ENCODE peak calls at places on chromosomes 13 and 19, in six cellular contexts. One of them, this sample, is unnamed.

GRCh38 chr13:109203587-109203986 is 574.2 kb downstream of the MYO16 start:
- DNase-seq in brain microvascular endothelial cell: no peak
- DNase-seq in cardiac muscle cell: no peak
- DNase-seq in CD4-positive, alpha-beta T cell: no peak
- DNase-seq in hepatocyte: no peak
- DNase-seq in H9: no peak
- DNase-seq in this sample: no peak

GRCh38 chr13:31424130-31424729 is 224.5 kb downstream of the B3GLCT start:
- DNase-seq in cardiac muscle cell: peak
- DNase-seq in brain microvascular endothelial cell: peak
- DNase-seq in CD4-positive, alpha-beta T cell: peak
- DNase-seq in hepatocyte: peak
- DNase-seq in H9: peak
- DNase-seq in this sample: peak

GRCh38 chr19:38727868-38728660 is 16.2 kb downstream of the CAPN12 start:
- DNase-seq in cardiac muscle cell: no peak
- DNase-seq in CD4-positive, alpha-beta T cell: no peak
- DNase-seq in brain microvascular endothelial cell: peak
- DNase-seq in hepatocyte: peak
- DNase-seq in H9: no peak
- DNase-seq in this sample: no peak

GRCh38 chr13:30339721-30340366 is 32.5 kb upstream of the KATNAL1 start:
- DNase-seq in hepatocyte: no peak
- DNase-seq in H9: no peak
- DNase-seq in CD4-positive, alpha-beta T cell: no peak
- DNase-seq in cardiac muscle cell: no peak
- DNase-seq in brain microvascular endothelial cell: no peak
- DNase-seq in this sample: no peak

GRCh38 chr19:5430237-5430636 is 25.0 kb upstream of the ZNRF4 start:
- DNase-seq in H9: peak
- DNase-seq in hepatocyte: no peak
- DNase-seq in brain microvascular endothelial cell: no peak
- DNase-seq in cardiac muscle cell: no peak
- DNase-seq in CD4-positive, alpha-beta T cell: no peak
- DNase-seq in this sample: peak

GRCh38 chr13:43905435-43906031 is 25.8 kb downstream of the LACC1 start:
- DNase-seq in CD4-positive, alpha-beta T cell: peak
- DNase-seq in H9: no peak
- DNase-seq in brain microvascular endothelial cell: peak
- DNase-seq in cardiac muscle cell: peak
- DNase-seq in hepatocyte: peak
- DNase-seq in this sample: peak

GRCh38 chr13:25752957-25753540 is 298.8 kb downstream of the SHISA2 start:
- DNase-seq in CD4-positive, alpha-beta T cell: no peak
- DNase-seq in brain microvascular endothelial cell: peak
- DNase-seq in cardiac muscle cell: no peak
- DNase-seq in H9: no peak
- DNase-seq in hepatocyte: peak
- DNase-seq in this sample: no peak

GRCh38 chr13:37747071-37747612 is 122.4 kb downstream of the TRPC4 start:
- DNase-seq in hepatocyte: peak
- DNase-seq in cardiac muscle cell: no peak
- DNase-seq in brain microvascular endothelial cell: peak
- DNase-seq in CD4-positive, alpha-beta T cell: no peak
- DNase-seq in H9: no peak
- DNase-seq in this sample: no peak

GRCh38 chr13:73215807-73216206 is 157.0 kb downstream of the KLF5 start:
- DNase-seq in hepatocyte: no peak
- DNase-seq in cardiac muscle cell: no peak
- DNase-seq in H9: no peak
- DNase-seq in CD4-positive, alpha-beta T cell: no peak
- DNase-seq in brain microvascular endothelial cell: peak
- DNase-seq in this sample: no peak

GRCh38 chr19:1651548-1652394 is 644 bp downstream of the TCF3 start:
- DNase-seq in cardiac muscle cell: peak
- DNase-seq in brain microvascular endothelial cell: no peak
- DNase-seq in hepatocyte: peak
- DNase-seq in H9: no peak
- DNase-seq in CD4-positive, alpha-beta T cell: peak
- DNase-seq in this sample: peak

DNA sequence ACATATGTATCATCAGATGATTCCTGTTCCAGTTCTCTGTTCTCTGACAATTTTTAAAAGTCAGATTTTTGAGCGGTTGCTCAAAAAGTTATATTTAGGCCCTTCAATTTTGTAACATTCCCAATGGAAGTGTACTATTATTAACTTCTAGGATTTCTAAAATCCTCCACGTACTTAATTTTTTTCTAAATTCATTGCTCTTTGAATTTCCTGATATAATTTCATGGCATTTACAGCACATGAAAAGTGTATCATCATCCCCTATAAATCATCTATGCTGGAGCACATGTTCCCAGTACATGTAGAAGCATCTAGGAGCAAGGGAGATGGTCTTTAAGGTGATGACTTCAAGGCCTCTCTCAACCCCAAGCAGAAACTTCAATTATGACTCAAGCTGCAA is 392.9 kb upstream of the MIR17HG start:
- DNase-seq in hepatocyte: no peak
- DNase-seq in CD4-positive, alpha-beta T cell: no peak
- DNase-seq in brain microvascular endothelial cell: no peak
- DNase-seq in cardiac muscle cell: no peak
- DNase-seq in H9: no peak
- DNase-seq in this sample: no peak
- H3K27ac ChIP-seq in hepatocyte: no peak
- H3K27ac ChIP-seq in CD4-positive, alpha-beta T cell: no peak
- H3K27ac ChIP-seq in brain microvascular endothelial cell: no peak
- H3K27ac ChIP-seq in cardiac muscle cell: no peak
- H3K27ac ChIP-seq in H9: no peak
- H3K27ac ChIP-seq in this sample: no peak

GRCh38 chr13:34201050-34201913 is 383.3 kb downstream of the RFC3 start:
- DNase-seq in brain microvascular endothelial cell: peak
- DNase-seq in cardiac muscle cell: no peak
- DNase-seq in CD4-positive, alpha-beta T cell: no peak
- DNase-seq in H9: no peak
- DNase-seq in hepatocyte: peak
- DNase-seq in this sample: no peak
- H3K27ac ChIP-seq in brain microvascular endothelial cell: no peak
- H3K27ac ChIP-seq in cardiac muscle cell: no peak
- H3K27ac ChIP-seq in CD4-positive, alpha-beta T cell: no peak
- H3K27ac ChIP-seq in H9: no peak
- H3K27ac ChIP-seq in hepatocyte: peak
- H3K27ac ChIP-seq in this sample: no peak

GRCh38 chr19:40642062-40642706 is 41.0 kb downstream of the LTBP4 start:
- DNase-seq in cardiac muscle cell: no peak
- DNase-seq in brain microvascular endothelial cell: no peak
- DNase-seq in hepatocyte: no peak
- DNase-seq in CD4-positive, alpha-beta T cell: no peak
- DNase-seq in H9: no peak
- DNase-seq in this sample: no peak
- H3K27ac ChIP-seq in cardiac muscle cell: no peak
- H3K27ac ChIP-seq in brain microvascular endothelial cell: no peak
- H3K27ac ChIP-seq in hepatocyte: no peak
- H3K27ac ChIP-seq in CD4-positive, alpha-beta T cell: no peak
- H3K27ac ChIP-seq in H9: no peak
- H3K27ac ChIP-seq in this sample: no peak

GRCh38 chr19:14160017-14160703 is 23.8 kb upstream of the ASF1B start:
- DNase-seq in CD4-positive, alpha-beta T cell: no peak
- DNase-seq in hepatocyte: no peak
- DNase-seq in H9: no peak
- DNase-seq in brain microvascular endothelial cell: no peak
- DNase-seq in cardiac muscle cell: no peak
- DNase-seq in this sample: peak

GRCh38 chr19:14156971-14157717 is 20.8 kb upstream of the ASF1B start:
- DNase-seq in H9: no peak
- DNase-seq in brain microvascular endothelial cell: no peak
- DNase-seq in CD4-positive, alpha-beta T cell: no peak
- DNase-seq in cardiac muscle cell: no peak
- DNase-seq in hepatocyte: no peak
- DNase-seq in this sample: no peak

GRCh38 chr19:14161305-14161704 is 24.9 kb upstream of the ASF1B start:
- DNase-seq in H9: no peak
- DNase-seq in brain microvascular endothelial cell: no peak
- DNase-seq in cardiac muscle cell: no peak
- DNase-seq in CD4-positive, alpha-beta T cell: no peak
- DNase-seq in hepatocyte: no peak
- DNase-seq in this sample: no peak

GRCh38 chr19:14158276-14159023 is 22.1 kb upstream of the ASF1B start:
- DNase-seq in brain microvascular endothelial cell: no peak
- DNase-seq in hepatocyte: no peak
- DNase-seq in cardiac muscle cell: no peak
- DNase-seq in H9: no peak
- DNase-seq in CD4-positive, alpha-beta T cell: no peak
- DNase-seq in this sample: no peak

DNA sequence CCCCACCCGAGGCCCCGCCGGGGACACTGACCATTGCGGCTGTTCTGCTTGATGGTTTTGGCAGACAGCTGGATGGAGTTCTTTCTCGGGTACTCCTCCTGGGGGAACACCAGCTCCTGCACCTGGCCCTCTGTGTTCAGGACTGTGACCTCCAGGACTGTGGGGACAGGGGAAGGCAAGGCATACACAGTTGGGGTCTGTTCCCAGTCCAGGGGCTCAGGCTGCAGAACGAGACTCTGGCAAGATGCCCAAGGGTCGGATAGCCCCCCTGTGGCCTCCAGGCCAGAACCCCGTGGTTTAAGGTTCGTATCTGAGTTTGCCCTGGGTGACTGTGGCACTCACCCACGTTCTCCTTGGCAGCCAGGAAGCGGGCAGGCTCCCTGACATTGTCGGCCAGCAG is 22.7 kb upstream of the ASF1B start:
- DNase-seq in cardiac muscle cell: no peak
- DNase-seq in CD4-positive, alpha-beta T cell: no peak
- DNase-seq in H9: no peak
- DNase-seq in hepatocyte: no peak
- DNase-seq in brain microvascular endothelial cell: no peak
- DNase-seq in this sample: no peak
- H3K27ac ChIP-seq in cardiac muscle cell: no peak
- H3K27ac ChIP-seq in CD4-positive, alpha-beta T cell: no peak
- H3K27ac ChIP-seq in H9: no peak
- H3K27ac ChIP-seq in hepatocyte: no peak
- H3K27ac ChIP-seq in brain microvascular endothelial cell: no peak
- H3K27ac ChIP-seq in this sample: no peak

DNA sequence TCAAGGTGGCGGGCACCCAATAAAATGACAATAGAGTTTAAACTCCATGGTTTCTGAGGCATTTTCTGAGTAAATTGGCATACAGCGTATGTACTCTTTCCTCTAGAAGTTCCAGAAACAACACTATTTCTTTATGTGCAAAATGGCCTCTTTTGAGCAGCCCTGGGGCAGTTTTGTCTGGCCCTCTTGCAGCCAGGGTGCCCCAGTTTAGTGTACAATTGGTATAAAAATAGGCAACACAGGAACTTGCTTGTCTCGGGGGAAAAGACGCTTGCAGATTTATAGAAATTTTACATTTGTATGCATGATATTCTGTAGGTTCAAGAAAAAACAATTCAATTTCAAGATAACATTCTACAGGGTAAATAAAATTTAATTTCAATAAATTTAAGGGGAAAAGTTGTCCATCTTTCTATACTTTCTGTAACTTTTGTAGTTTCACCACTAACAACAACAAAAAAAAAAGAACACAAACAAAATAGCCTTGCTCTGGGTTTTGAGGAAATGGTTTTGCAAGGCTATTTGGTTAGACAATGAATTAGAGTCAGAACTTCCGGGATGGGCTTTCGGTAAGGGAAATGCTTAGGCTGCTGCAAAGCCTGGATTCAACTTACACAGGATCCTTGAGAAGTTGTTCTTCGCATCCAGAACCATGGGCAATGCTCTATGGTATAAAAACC is 45.3 kb downstream of the LRCH1 start:
- DNase-seq in brain microvascular endothelial cell: no peak
- DNase-seq in cardiac muscle cell: no peak
- DNase-seq in hepatocyte: no peak
- DNase-seq in CD4-positive, alpha-beta T cell: no peak
- DNase-seq in H9: no peak
- DNase-seq in this sample: no peak
- H3K27ac ChIP-seq in brain microvascular endothelial cell: no peak
- H3K27ac ChIP-seq in cardiac muscle cell: no peak
- H3K27ac ChIP-seq in hepatocyte: no peak
- H3K27ac ChIP-seq in CD4-positive, alpha-beta T cell: no peak
- H3K27ac ChIP-seq in H9: no peak
- H3K27ac ChIP-seq in this sample: no peak

DNA sequence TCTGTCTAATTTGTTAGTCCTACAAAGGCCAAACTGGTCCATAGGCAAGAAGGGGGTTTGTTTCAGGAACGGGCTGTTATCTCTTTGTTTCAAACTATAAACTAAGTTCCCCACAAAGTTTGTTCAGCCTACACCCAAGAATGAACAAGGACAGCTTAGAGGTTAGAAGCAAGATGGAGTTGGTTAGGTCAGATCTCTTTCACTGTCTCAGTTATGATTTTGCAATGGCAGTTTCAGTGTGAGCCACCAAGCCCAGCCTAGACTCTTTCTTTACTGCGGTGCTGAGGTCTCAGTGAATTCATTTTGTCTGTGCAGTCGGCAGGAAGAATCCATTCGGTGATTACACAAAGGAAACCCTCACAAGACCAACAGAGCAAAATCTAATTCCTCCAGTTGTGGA is 56.6 kb upstream of the ABCC4 start:
- DNase-seq in cardiac muscle cell: no peak
- DNase-seq in H9: no peak
- DNase-seq in hepatocyte: no peak
- DNase-seq in CD4-positive, alpha-beta T cell: no peak
- DNase-seq in brain microvascular endothelial cell: no peak
- DNase-seq in this sample: no peak
- H3K27ac ChIP-seq in cardiac muscle cell: no peak
- H3K27ac ChIP-seq in H9: no peak
- H3K27ac ChIP-seq in hepatocyte: no peak
- H3K27ac ChIP-seq in CD4-positive, alpha-beta T cell: no peak
- H3K27ac ChIP-seq in brain microvascular endothelial cell: no peak
- H3K27ac ChIP-seq in this sample: no peak

GRCh38 chr19:48895226-48895625 is 3.3 kb downstream of the TULP2 start:
- DNase-seq in hepatocyte: no peak
- DNase-seq in brain microvascular endothelial cell: no peak
- DNase-seq in cardiac muscle cell: no peak
- DNase-seq in H9: no peak
- DNase-seq in CD4-positive, alpha-beta T cell: no peak
- DNase-seq in this sample: no peak

GRCh38 chr19:48900477-48901452 is 653 bp downstream of the NUCB1 start:
- DNase-seq in H9: no peak
- DNase-seq in brain microvascular endothelial cell: no peak
- DNase-seq in cardiac muscle cell: no peak
- DNase-seq in hepatocyte: no peak
- DNase-seq in CD4-positive, alpha-beta T cell: no peak
- DNase-seq in this sample: no peak

GRCh38 chr19:48897181-48897580 is 1.4 kb downstream of the TULP2 start:
- DNase-seq in H9: no peak
- DNase-seq in hepatocyte: no peak
- DNase-seq in cardiac muscle cell: no peak
- DNase-seq in CD4-positive, alpha-beta T cell: no peak
- DNase-seq in brain microvascular endothelial cell: no peak
- DNase-seq in this sample: no peak

GRCh38 chr19:48899781-48900476 is at the start of gene NUCB1:
- DNase-seq in brain microvascular endothelial cell: peak
- DNase-seq in CD4-positive, alpha-beta T cell: peak
- DNase-seq in cardiac muscle cell: peak
- DNase-seq in hepatocyte: peak
- DNase-seq in H9: peak
- DNase-seq in this sample: peak

GRCh38 chr19:48896191-48896720 is 2.3 kb downstream of the TULP2 start:
- DNase-seq in hepatocyte: peak
- DNase-seq in brain microvascular endothelial cell: no peak
- DNase-seq in cardiac muscle cell: peak
- DNase-seq in H9: peak
- DNase-seq in CD4-positive, alpha-beta T cell: no peak
- DNase-seq in this sample: no peak
- H3K27ac ChIP-seq in hepatocyte: peak
- H3K27ac ChIP-seq in brain microvascular endothelial cell: no peak
- H3K27ac ChIP-seq in cardiac muscle cell: peak
- H3K27ac ChIP-seq in H9: no peak
- H3K27ac ChIP-seq in CD4-positive, alpha-beta T cell: no peak
- H3K27ac ChIP-seq in this sample: no peak